ENCODE peak calls at places on chromosomes 5 and 9, in four cellular contexts. One of them, this sample, is unnamed.

GRCh38 chr5:155103164-155103563 is 89.6 kb downstream of the KIF4B start:
- DNase-seq in neural crest cell: no peak
- DNase-seq in DMS 273 treated with DMSO at 0.1 percent for 48 hours: no peak
- DNase-seq in fibroblast of villous mesenchyme: peak; percentile 31
- DNase-seq in this sample: no peak

GRCh38 chr5:102582706-102583105 is 83.9 kb upstream of the SLCO6A1 start:
- DNase-seq in neural crest cell: no peak
- DNase-seq in DMS 273 treated with DMSO at 0.1 percent for 48 hours: no peak
- DNase-seq in fibroblast of villous mesenchyme: no peak
- DNase-seq in this sample: no peak

GRCh38 chr9:106528158-106528557 is 334.8 kb upstream of the ZNF462 start:
- DNase-seq in neural crest cell: no peak
- DNase-seq in DMS 273 treated with DMSO at 0.1 percent for 48 hours: no peak
- DNase-seq in fibroblast of villous mesenchyme: no peak
- DNase-seq in this sample: no peak

GRCh38 chr9:99138424-99139284 is 33.7 kb downstream of the TGFBR1 start:
- DNase-seq in neural crest cell: no peak
- DNase-seq in DMS 273 treated with DMSO at 0.1 percent for 48 hours: no peak
- DNase-seq in fibroblast of villous mesenchyme: no peak
- DNase-seq in this sample: no peak

GRCh38 chr5:168737066-168737465 is 157.9 kb upstream of the PANK3 start:
- DNase-seq in neural crest cell: no peak
- DNase-seq in DMS 273 treated with DMSO at 0.1 percent for 48 hours: no peak
- DNase-seq in fibroblast of villous mesenchyme: no peak
- DNase-seq in this sample: no peak

GRCh38 chr5:112694853-112695709 is 42.6 kb upstream of the APC start:
- DNase-seq in neural crest cell: no peak
- DNase-seq in DMS 273 treated with DMSO at 0.1 percent for 48 hours: no peak
- DNase-seq in fibroblast of villous mesenchyme: peak; percentile 97
- DNase-seq in this sample: no peak

GRCh38 chr5:56638768-56639238 is 176.5 kb upstream of the MAP3K1 start:
- DNase-seq in neural crest cell: no peak
- DNase-seq in DMS 273 treated with DMSO at 0.1 percent for 48 hours: no peak
- DNase-seq in fibroblast of villous mesenchyme: no peak
- DNase-seq in this sample: no peak

GRCh38 chr9:135989722-135990467 is 28.7 kb upstream of the UBAC1 start:
- DNase-seq in neural crest cell: no peak
- DNase-seq in DMS 273 treated with DMSO at 0.1 percent for 48 hours: no peak
- DNase-seq in fibroblast of villous mesenchyme: no peak
- DNase-seq in this sample: no peak

GRCh38 chr9:8718121-8718725 is 918.6 kb upstream of the DMAC1 start:
- DNase-seq in neural crest cell: no peak
- DNase-seq in DMS 273 treated with DMSO at 0.1 percent for 48 hours: no peak
- DNase-seq in fibroblast of villous mesenchyme: peak; percentile 58
- DNase-seq in this sample: no peak

GRCh38 chr9:85224301-85224700 is 517.5 kb downstream of the AGTPBP1 start:
- DNase-seq in neural crest cell: no peak
- DNase-seq in DMS 273 treated with DMSO at 0.1 percent for 48 hours: no peak
- DNase-seq in fibroblast of villous mesenchyme: no peak
- DNase-seq in this sample: no peak

GRCh38 chr5:80871541-80871961 is 88.6 kb upstream of the RASGRF2 start:
- DNase-seq in neural crest cell: no peak
- DNase-seq in DMS 273 treated with DMSO at 0.1 percent for 48 hours: no peak
- DNase-seq in fibroblast of villous mesenchyme: peak; percentile 47
- DNase-seq in this sample: no peak

GRCh38 chr5:93123127-93123526 is 457.9 kb downstream of the NR2F1-AS1 start:
- DNase-seq in neural crest cell: no peak
- DNase-seq in DMS 273 treated with DMSO at 0.1 percent for 48 hours: no peak
- DNase-seq in fibroblast of villous mesenchyme: peak; percentile 62
- DNase-seq in this sample: no peak

GRCh38 chr5:153896117-153896516 is 142.6 kb downstream of the FAM114A2 start:
- DNase-seq in neural crest cell: no peak
- DNase-seq in DMS 273 treated with DMSO at 0.1 percent for 48 hours: no peak
- DNase-seq in fibroblast of villous mesenchyme: peak; percentile 30
- DNase-seq in this sample: no peak

GRCh38 chr9:90365646-90366045 is 277.0 kb downstream of the DIRAS2 start:
- DNase-seq in neural crest cell: no peak
- DNase-seq in DMS 273 treated with DMSO at 0.1 percent for 48 hours: no peak
- DNase-seq in fibroblast of villous mesenchyme: no peak
- DNase-seq in this sample: no peak

GRCh38 chr9:94919376-94920098 is 193.0 kb downstream of the AOPEP start:
- DNase-seq in neural crest cell: no peak
- DNase-seq in DMS 273 treated with DMSO at 0.1 percent for 48 hours: no peak
- DNase-seq in fibroblast of villous mesenchyme: peak; percentile 81
- DNase-seq in this sample: no peak

GRCh38 chr9:94289691-94290090 is 30.6 kb downstream of the ZNF169 start:
- DNase-seq in neural crest cell: no peak
- DNase-seq in DMS 273 treated with DMSO at 0.1 percent for 48 hours: no peak
- DNase-seq in fibroblast of villous mesenchyme: no peak
- DNase-seq in this sample: no peak

GRCh38 chr5:456351-457194 is 13.6 kb downstream of the EXOC3 start:
- DNase-seq in neural crest cell: no peak
- DNase-seq in DMS 273 treated with DMSO at 0.1 percent for 48 hours: no peak
- DNase-seq in fibroblast of villous mesenchyme: no peak
- DNase-seq in this sample: no peak

GRCh38 chr9:318646-319045 is 104.0 kb downstream of the DOCK8 start:
- DNase-seq in neural crest cell: no peak
- DNase-seq in DMS 273 treated with DMSO at 0.1 percent for 48 hours: no peak
- DNase-seq in fibroblast of villous mesenchyme: no peak
- DNase-seq in this sample: no peak

GRCh38 chr5:64147849-64148441 is 17.7 kb upstream of the RNF180 start:
- DNase-seq in neural crest cell: peak; percentile 57
- DNase-seq in DMS 273 treated with DMSO at 0.1 percent for 48 hours: peak; percentile 11
- DNase-seq in fibroblast of villous mesenchyme: peak; percentile 42
- DNase-seq in this sample: peak; percentile 13

GRCh38 chr9:1235650-1236401 is 185.7 kb downstream of the DMRT2 start:
- DNase-seq in neural crest cell: no peak
- DNase-seq in DMS 273 treated with DMSO at 0.1 percent for 48 hours: no peak
- DNase-seq in fibroblast of villous mesenchyme: no peak
- DNase-seq in this sample: no peak

GRCh38 chr5:160565376-160565775 is 143.7 kb downstream of the PTTG1 start:
- DNase-seq in neural crest cell: no peak
- DNase-seq in DMS 273 treated with DMSO at 0.1 percent for 48 hours: no peak
- DNase-seq in fibroblast of villous mesenchyme: no peak
- DNase-seq in this sample: no peak

GRCh38 chr9:130662099-130662926 is 2.1 kb upstream of the PRDM12 start:
- DNase-seq in neural crest cell: no peak
- DNase-seq in DMS 273 treated with DMSO at 0.1 percent for 48 hours: no peak
- DNase-seq in fibroblast of villous mesenchyme: no peak
- DNase-seq in this sample: no peak

GRCh38 chr5:122153774-122154173 is 24.4 kb downstream of the ZNF474 start:
- DNase-seq in neural crest cell: no peak
- DNase-seq in DMS 273 treated with DMSO at 0.1 percent for 48 hours: no peak
- DNase-seq in fibroblast of villous mesenchyme: no peak
- DNase-seq in this sample: no peak

GRCh38 chr5:120683580-120683979 is 219.5 kb downstream of the PRR16 start:
- DNase-seq in neural crest cell: no peak
- DNase-seq in DMS 273 treated with DMSO at 0.1 percent for 48 hours: no peak
- DNase-seq in fibroblast of villous mesenchyme: peak; percentile 36
- DNase-seq in this sample: no peak

GRCh38 chr9:74095925-74096324 is 401.2 kb upstream of the RORB start:
- DNase-seq in neural crest cell: no peak
- DNase-seq in DMS 273 treated with DMSO at 0.1 percent for 48 hours: no peak
- DNase-seq in fibroblast of villous mesenchyme: no peak
- DNase-seq in this sample: no peak

GRCh38 chr5:128844354-128844923 is 120.8 kb upstream of the SLC27A6 start:
- DNase-seq in neural crest cell: no peak
- DNase-seq in DMS 273 treated with DMSO at 0.1 percent for 48 hours: no peak
- DNase-seq in fibroblast of villous mesenchyme: peak; percentile 38
- DNase-seq in this sample: no peak

GRCh38 chr9:111831371-111832108 is 36.8 kb upstream of the SHOC1 start:
- DNase-seq in neural crest cell: no peak
- DNase-seq in DMS 273 treated with DMSO at 0.1 percent for 48 hours: no peak
- DNase-seq in fibroblast of villous mesenchyme: no peak
- DNase-seq in this sample: no peak

GRCh38 chr9:126957687-126958053 is 43.1 kb downstream of the RALGPS1 start:
- DNase-seq in neural crest cell: no peak
- DNase-seq in DMS 273 treated with DMSO at 0.1 percent for 48 hours: no peak
- DNase-seq in fibroblast of villous mesenchyme: peak; percentile 39
- DNase-seq in this sample: no peak

GRCh38 chr9:113317777-113318176 is 14.6 kb upstream of the RNF183 start:
- DNase-seq in neural crest cell: no peak
- DNase-seq in DMS 273 treated with DMSO at 0.1 percent for 48 hours: no peak
- DNase-seq in fibroblast of villous mesenchyme: peak; percentile 17
- DNase-seq in this sample: no peak

GRCh38 chr9:86792136-86792535 is 155.2 kb downstream of the GAS1 start:
- DNase-seq in neural crest cell: no peak
- DNase-seq in DMS 273 treated with DMSO at 0.1 percent for 48 hours: no peak
- DNase-seq in fibroblast of villous mesenchyme: no peak
- DNase-seq in this sample: no peak